ENCODE peak calls at places on chromosomes 7 and 10, in seven cellular contexts. One of them, this sample, is unnamed. For H3K36me3, the result is how much of the 10 kb centered on the place peaks cover.

GRCh38 chr7:77626515-77627306 is 69.5 kb upstream of the RSBN1L start:
- DNase-seq in adrenal gland: no peak
- DNase-seq in astrocyte: no peak
- DNase-seq in CD8-positive, alpha-beta T cell: no peak
- DNase-seq in esophagus muscularis mucosa: no peak
- DNase-seq in H1: no peak
- DNase-seq in keratinocyte: no peak
- DNase-seq in this sample: no peak

GRCh38 chr7:72069263-72069662 is 342.9 kb downstream of the CALN1 start:
- DNase-seq in adrenal gland: no peak
- DNase-seq in astrocyte: no peak
- DNase-seq in CD8-positive, alpha-beta T cell: no peak
- DNase-seq in esophagus muscularis mucosa: peak
- DNase-seq in H1: no peak
- DNase-seq in keratinocyte: no peak
- DNase-seq in this sample: no peak

GRCh38 chr7:21616796-21617436 is 74.1 kb downstream of the DNAH11 start:
- DNase-seq in adrenal gland: no peak
- DNase-seq in astrocyte: peak
- DNase-seq in CD8-positive, alpha-beta T cell: no peak
- DNase-seq in esophagus muscularis mucosa: no peak
- DNase-seq in H1: no peak
- DNase-seq in keratinocyte: peak
- DNase-seq in this sample: peak

GRCh38 chr10:72044417-72045041 is 43.8 kb downstream of the SPOCK2 start:
- DNase-seq in adrenal gland: peak
- DNase-seq in astrocyte: no peak
- DNase-seq in CD8-positive, alpha-beta T cell: no peak
- DNase-seq in esophagus muscularis mucosa: no peak
- DNase-seq in H1: no peak
- DNase-seq in keratinocyte: peak
- DNase-seq in this sample: no peak

GRCh38 chr10:44990302-44990655 is 10.4 kb upstream of the ZNF22 start:
- DNase-seq in adrenal gland: no peak
- DNase-seq in astrocyte: no peak
- DNase-seq in CD8-positive, alpha-beta T cell: peak
- DNase-seq in esophagus muscularis mucosa: no peak
- DNase-seq in H1: peak
- DNase-seq in keratinocyte: no peak
- DNase-seq in this sample: no peak

GRCh38 chr7:112439476-112439875 is 10.8 kb upstream of the IFRD1 start:
- DNase-seq in adrenal gland: no peak
- DNase-seq in astrocyte: no peak
- DNase-seq in CD8-positive, alpha-beta T cell: no peak
- DNase-seq in esophagus muscularis mucosa: no peak
- DNase-seq in H1: no peak
- DNase-seq in keratinocyte: no peak
- DNase-seq in this sample: no peak

GRCh38 chr10:69885379-69886156 is 83.9 kb downstream of the COL13A1 start:
- DNase-seq in adrenal gland: no peak
- DNase-seq in astrocyte: no peak
- DNase-seq in CD8-positive, alpha-beta T cell: no peak
- DNase-seq in esophagus muscularis mucosa: no peak
- DNase-seq in H1: no peak
- DNase-seq in keratinocyte: no peak
- DNase-seq in this sample: no peak

GRCh38 chr10:87030912-87031635 is 11.0 kb downstream of the FAM25A start:
- DNase-seq in adrenal gland: no peak
- DNase-seq in astrocyte: no peak
- DNase-seq in CD8-positive, alpha-beta T cell: no peak
- DNase-seq in esophagus muscularis mucosa: no peak
- DNase-seq in H1: no peak
- DNase-seq in keratinocyte: no peak
- DNase-seq in this sample: no peak

GRCh38 chr7:99652671-99653070 is 27.1 kb downstream of the CYP3A5 start:
- DNase-seq in adrenal gland: no peak
- DNase-seq in astrocyte: no peak
- DNase-seq in CD8-positive, alpha-beta T cell: no peak
- DNase-seq in esophagus muscularis mucosa: no peak
- DNase-seq in H1: no peak
- DNase-seq in keratinocyte: no peak
- DNase-seq in this sample: no peak

GRCh38 chr10:28690545-28690944 is 13.2 kb downstream of the BAMBI start:
- DNase-seq in adrenal gland: no peak
- DNase-seq in astrocyte: no peak
- DNase-seq in CD8-positive, alpha-beta T cell: no peak
- DNase-seq in esophagus muscularis mucosa: no peak
- DNase-seq in H1: no peak
- DNase-seq in keratinocyte: no peak
- DNase-seq in this sample: no peak
- TF ChIP-seq CTCF in adrenal gland: no peak
- TF ChIP-seq CTCF in astrocyte: no peak
- TF ChIP-seq CTCF in CD8-positive, alpha-beta T cell: no peak
- TF ChIP-seq CTCF in esophagus muscularis mucosa: no peak
- TF ChIP-seq CTCF in H1: no peak
- TF ChIP-seq CTCF in keratinocyte: no peak
- TF ChIP-seq CTCF in this sample: no peak

GRCh38 chr10:79180619-79181221 is 112.0 kb downstream of the ZMIZ1 start:
- DNase-seq in adrenal gland: peak
- DNase-seq in astrocyte: no peak
- DNase-seq in CD8-positive, alpha-beta T cell: no peak
- DNase-seq in esophagus muscularis mucosa: no peak
- DNase-seq in H1: no peak
- DNase-seq in keratinocyte: no peak
- DNase-seq in this sample: no peak
- H3K36me3 ChIP-seq in adrenal gland: under half
- H3K36me3 ChIP-seq in astrocyte: under half
- H3K36me3 ChIP-seq in CD8-positive, alpha-beta T cell: under half
- H3K36me3 ChIP-seq in esophagus muscularis mucosa: under half
- H3K36me3 ChIP-seq in H1: under half
- H3K36me3 ChIP-seq in keratinocyte: under half
- H3K36me3 ChIP-seq in this sample: under half

GRCh38 chr10:27833792-27834191 is 88.2 kb upstream of the MKX start:
- DNase-seq in adrenal gland: no peak
- DNase-seq in astrocyte: no peak
- DNase-seq in CD8-positive, alpha-beta T cell: no peak
- DNase-seq in esophagus muscularis mucosa: no peak
- DNase-seq in H1: no peak
- DNase-seq in keratinocyte: no peak
- DNase-seq in this sample: no peak
- TF ChIP-seq CTCF in adrenal gland: no peak
- TF ChIP-seq CTCF in astrocyte: no peak
- TF ChIP-seq CTCF in CD8-positive, alpha-beta T cell: no peak
- TF ChIP-seq CTCF in esophagus muscularis mucosa: no peak
- TF ChIP-seq CTCF in H1: no peak
- TF ChIP-seq CTCF in keratinocyte: no peak
- TF ChIP-seq CTCF in this sample: no peak

DNA sequence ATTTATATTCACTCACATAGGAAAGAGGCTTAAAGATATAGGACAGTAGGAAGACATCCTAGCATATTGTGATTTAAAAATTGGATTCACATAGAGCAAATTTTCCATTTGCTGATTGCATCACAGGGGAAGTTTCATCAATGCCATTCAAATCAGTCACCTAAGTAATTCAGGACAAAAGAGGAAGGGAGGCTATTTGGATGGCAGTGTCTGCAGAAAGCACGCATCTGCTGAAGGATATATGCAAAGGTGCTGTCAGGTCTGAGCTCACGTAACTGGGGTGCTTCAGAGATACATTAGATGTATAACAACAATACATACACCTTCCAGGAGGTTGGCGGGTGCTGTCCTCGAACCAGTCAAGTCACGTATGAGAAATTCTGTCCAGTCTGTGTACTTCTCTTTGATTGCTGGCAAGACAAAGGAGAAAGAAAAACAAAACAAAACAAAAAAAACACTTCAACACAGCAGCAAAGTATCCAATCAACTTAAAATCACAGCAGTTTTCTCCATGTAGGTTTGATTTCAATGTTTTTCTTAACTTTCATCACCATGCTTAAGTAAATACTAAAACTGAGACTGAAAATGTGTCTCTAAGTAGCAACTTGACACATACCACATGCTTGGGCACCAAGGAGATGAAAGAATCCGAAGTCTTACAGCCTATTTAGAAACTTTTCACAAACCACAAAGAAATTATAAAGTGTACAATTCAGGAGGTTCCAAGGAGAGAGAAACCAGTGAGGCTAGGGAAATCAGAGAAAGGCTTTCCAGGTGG is 125.1 kb downstream of the SFMBT2 start:
- DNase-seq in adrenal gland: no peak
- DNase-seq in astrocyte: no peak
- DNase-seq in CD8-positive, alpha-beta T cell: no peak
- DNase-seq in esophagus muscularis mucosa: no peak
- DNase-seq in H1: no peak
- DNase-seq in keratinocyte: no peak
- DNase-seq in this sample: no peak
- H3K36me3 ChIP-seq in adrenal gland: under half
- H3K36me3 ChIP-seq in astrocyte: under half
- H3K36me3 ChIP-seq in CD8-positive, alpha-beta T cell: under half
- H3K36me3 ChIP-seq in esophagus muscularis mucosa: under half
- H3K36me3 ChIP-seq in H1: under half
- H3K36me3 ChIP-seq in keratinocyte: under half
- H3K36me3 ChIP-seq in this sample: under half

This sample was measured in brain microvascular endothelial cell.